ENCODE peak calls at places on chromosome 13, in six cellular contexts. Z, C, W, Q, S and K are unnamed samples. For H3K9me3 and H3K27me3, the result is how much of the 10 kb centered on the place peaks cover.

GRCh38 chr13:33728271-33729037 is 89.5 kb upstream of the RFC3 start:
- DNase-seq in Z (no peak), C (no peak), W (no peak), Q (no peak), S (no peak), K (no peak)

GRCh38 chr13:37342205-37342604 is 236.7 kb upstream of the CSNK1A1L start:
- DNase-seq in Z (no peak), C (no peak), W (no peak), Q (no peak), S (no peak), K (no peak)

GRCh38 chr13:37427843-37428494 is 170.6 kb downstream of the POSTN start:
- DNase-seq in Z (no peak), C (no peak), W (no peak), Q (no peak), S (no peak), K (no peak)

GRCh38 chr13:35211949-35212348 is 264.5 kb downstream of the MAB21L1 start:
- DNase-seq in Z (no peak), C (no peak), W (no peak), Q (no peak), S (no peak), K (no peak)

GRCh38 chr13:99628442-99628841 is 127.2 kb downstream of the TM9SF2 start:
- DNase-seq in Z (no peak), C (no peak), W (no peak), Q (no peak), S (no peak), K (no peak)

GRCh38 chr13:46605824-46606554 is 53.0 kb downstream of the LRCH1 start:
- DNase-seq in Z (peak), C (no peak), W (no peak), Q (no peak), S (no peak), K (no peak)

GRCh38 chr13:58598241-58598640 is 966.7 kb downstream of the PCDH17 start:
- DNase-seq in Z (no peak), C (no peak), W (no peak), Q (no peak), S (no peak), K (no peak)

GRCh38 chr13:52884429-52884828 is 36.0 kb upstream of the PCDH8 start:
- DNase-seq in Z (peak), C (no peak), W (no peak), Q (no peak), S (no peak), K (no peak)

GRCh38 chr13:106637519-106637918 is 69.6 kb upstream of the ARGLU1 start:
- DNase-seq in Z (no peak), C (no peak), W (no peak), Q (no peak), S (no peak), K (no peak)

GRCh38 chr13:67614013-67614412 is 383.9 kb upstream of the PCDH9 start:
- DNase-seq in Z (no peak), C (no peak), W (no peak), Q (no peak), S (no peak), K (no peak)

GRCh38 chr13:48741377-48741776 is 87.6 kb downstream of the CYSLTR2 start:
- DNase-seq in Z (no peak), C (no peak), W (no peak), Q (peak), S (peak), K (no peak)

GRCh38 chr13:51767100-51767499 is 36.9 kb downstream of the DHRS12 start:
- DNase-seq in Z (no peak), C (no peak), W (no peak), Q (no peak), S (no peak), K (peak)

DNA sequence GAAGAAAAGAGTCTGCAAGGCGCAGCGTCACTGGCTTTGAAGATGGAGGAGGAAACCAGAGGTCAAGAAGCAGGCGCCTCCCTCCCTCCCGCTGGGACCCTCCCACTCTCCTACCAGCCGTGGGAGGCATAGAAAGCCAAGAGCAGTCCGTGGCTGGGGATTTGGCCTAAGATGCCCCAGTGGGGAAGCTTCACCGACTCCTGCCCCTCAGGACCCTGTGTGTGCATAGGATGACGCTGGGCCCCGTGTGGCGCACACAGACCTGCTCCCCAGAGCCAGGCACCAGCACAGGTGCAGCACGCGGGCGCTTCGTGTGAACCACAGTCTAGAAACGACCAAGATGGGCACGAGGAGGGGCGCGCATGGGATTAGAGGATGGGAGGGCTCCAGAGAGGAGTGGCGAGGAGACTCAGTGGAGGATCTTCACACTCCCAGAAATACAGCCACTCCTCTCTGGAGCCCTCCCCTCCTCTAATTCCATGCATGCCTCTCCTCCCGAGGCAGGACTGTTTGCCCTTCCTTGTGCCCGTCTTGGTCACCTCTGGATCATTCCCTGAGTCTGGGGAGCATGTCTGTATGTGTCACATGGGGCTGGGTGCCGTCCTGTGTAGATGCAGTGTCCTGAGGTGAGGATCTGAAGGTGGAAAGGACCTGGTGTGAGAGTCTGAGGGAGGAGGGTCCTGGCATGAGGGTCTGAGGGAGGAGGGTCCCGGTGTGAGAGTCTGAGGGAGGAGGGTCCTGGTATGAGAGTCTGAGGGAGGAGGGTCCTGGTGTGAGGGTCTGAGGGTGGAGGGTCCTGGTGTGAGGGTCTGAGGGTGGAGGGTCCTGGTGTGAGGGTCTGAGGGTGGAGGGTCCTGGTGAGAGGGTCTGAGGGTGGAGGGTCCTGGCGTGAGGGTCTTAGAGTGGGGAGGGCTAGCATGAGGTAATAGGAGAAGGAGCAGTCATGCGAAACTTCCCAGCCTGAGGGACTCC is 194.5 kb downstream of the TEX29 start:
- DNase-seq in Z (no peak), C (no peak), W (no peak), Q (no peak), S (no peak), K (no peak)
- H3K9me3 ChIP-seq in Z (under half), C (under half), W (under half), Q (under half), S (under half), K (under half)

GRCh38 chr13:108357228-108357627 is 87.7 kb downstream of the TNFSF13B start:
- DNase-seq in Z (no peak), C (no peak), W (no peak), Q (no peak), S (no peak), K (no peak)

GRCh38 chr13:108349269-108349668 is 79.8 kb downstream of the TNFSF13B start:
- DNase-seq in Z (no peak), C (no peak), W (no peak), Q (no peak), S (no peak), K (no peak)

DNA sequence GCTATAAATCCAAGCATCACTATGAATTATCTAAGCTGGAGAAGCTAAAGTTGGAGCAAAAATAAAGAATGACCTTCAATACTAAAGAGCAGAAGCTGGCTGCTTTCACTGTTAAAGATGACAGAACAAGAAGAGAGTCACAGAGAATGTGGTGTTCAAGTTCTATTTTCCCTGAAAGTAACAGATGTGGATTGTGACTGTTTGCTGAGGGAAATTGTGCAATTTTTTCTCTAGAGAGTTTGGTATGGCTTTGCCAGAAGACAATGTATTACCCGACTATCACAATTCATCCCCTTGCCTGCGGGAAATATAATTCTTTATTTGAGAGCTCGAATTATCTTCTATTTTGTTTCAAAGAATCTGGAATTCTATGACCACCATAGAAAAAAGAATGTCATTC is 83.1 kb downstream of the TNFSF13B start:
- DNase-seq in Z (no peak), C (no peak), W (no peak), Q (no peak), S (no peak), K (no peak)
- H3K27me3 ChIP-seq in Z (under half), C (under half), W (under half), Q (under half), S (under half), K (under half)

GRCh38 chr13:113296842-113297369 is at the start of gene LAMP1:
- DNase-seq in Z (peak), C (peak), W (peak), Q (peak), S (peak), K (peak)
- H4K8ac ChIP-seq in Z (peak), C (peak), W (peak), Q (peak), S (peak), K (peak)

GRCh38 chr13:40878321-40878720 is 88.9 kb downstream of the SLC25A15 start:
- DNase-seq in Z (no peak), C (no peak), W (no peak), Q (no peak), S (peak), K (no peak)
- H3K9me3 ChIP-seq in Z (under half), C (under half), W (under half), Q (under half), S (under half), K (under half)

DNA sequence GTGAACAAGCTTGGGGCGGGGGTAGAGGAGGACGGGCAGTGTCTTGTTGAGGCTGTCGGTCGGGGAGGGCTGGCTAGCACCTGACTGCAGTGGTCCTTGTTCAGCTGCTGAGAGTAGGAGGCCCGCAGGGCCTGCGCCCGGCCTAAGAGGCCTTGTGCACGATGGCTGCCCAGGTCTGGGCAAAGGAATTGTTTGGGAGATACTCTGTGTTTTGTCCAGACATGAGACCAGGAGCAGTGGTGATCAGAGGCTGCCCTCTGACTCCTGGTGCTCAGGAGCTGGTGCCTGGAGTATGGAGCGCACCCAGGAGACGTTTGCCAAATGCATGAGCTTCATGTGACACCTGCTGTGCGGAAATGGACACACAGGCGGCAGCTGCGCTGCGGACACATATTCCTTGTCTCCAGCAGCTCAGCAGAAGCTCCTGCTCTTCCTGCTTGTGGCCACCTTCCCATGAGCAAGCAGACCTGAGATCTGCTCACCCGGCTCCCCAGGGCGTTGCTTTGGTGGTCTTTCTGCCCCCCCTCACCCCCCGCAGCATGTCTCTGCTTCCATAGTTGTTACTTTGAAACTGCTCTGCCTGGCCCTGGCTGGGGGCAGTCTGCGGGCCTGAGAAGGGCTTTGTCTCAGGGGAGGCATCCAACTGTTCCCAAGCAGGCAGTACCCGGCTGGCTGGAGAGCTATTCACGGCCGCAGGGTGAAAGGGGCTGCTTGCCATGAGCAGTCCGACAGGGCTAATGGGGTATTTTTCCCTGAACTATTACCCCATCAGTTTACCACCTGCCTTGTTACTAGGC is 163.9 kb downstream of the TEX29 start:
- DNase-seq in Z (no peak), C (no peak), W (no peak), Q (no peak), S (no peak), K (no peak)
- H3K27me3 ChIP-seq in Z (under half), C (under half), W (under half), Q (under half), S (under half), K (under half)

GRCh38 chr13:98254541-98254940 is 77.5 kb upstream of the RNF113B start:
- DNase-seq in Z (no peak), C (no peak), W (no peak), Q (peak), S (peak), K (no peak)

GRCh38 chr13:98251708-98252107 is 74.6 kb upstream of the RNF113B start:
- DNase-seq in Z (peak), C (no peak), W (no peak), Q (no peak), S (no peak), K (no peak)

GRCh38 chr13:98252931-98253470 is 75.9 kb upstream of the RNF113B start:
- DNase-seq in Z (peak), C (no peak), W (no peak), Q (peak), S (peak), K (no peak)

GRCh38 chr13:98258226-98258625 is 81.2 kb upstream of the RNF113B start:
- DNase-seq in Z (no peak), C (no peak), W (no peak), Q (no peak), S (no peak), K (no peak)

DNA sequence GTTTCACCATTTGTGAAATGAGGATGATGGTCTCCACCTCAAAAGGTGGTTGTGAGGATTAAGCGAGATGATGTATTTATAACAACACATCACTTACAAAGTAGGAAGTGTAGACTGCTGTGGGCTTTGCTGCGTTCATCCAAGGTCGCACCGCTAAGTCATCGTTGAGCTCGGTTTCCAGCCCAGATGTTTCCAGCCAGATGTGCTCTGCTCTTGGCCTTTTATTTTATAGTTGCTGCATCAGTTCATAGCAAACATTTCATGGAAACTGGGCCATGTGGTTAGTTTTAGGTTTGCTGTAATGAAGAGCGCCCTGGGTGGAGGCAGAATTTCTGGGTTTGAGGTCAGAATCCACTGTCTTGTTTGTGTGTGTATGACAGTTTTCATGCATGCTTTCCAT is 76.5 kb upstream of the RNF113B start:
- DNase-seq in Z (no peak), C (no peak), W (no peak), Q (peak), S (no peak), K (no peak)
- H4K8ac ChIP-seq in Z (no peak), C (no peak), W (no peak), Q (no peak), S (peak), K (no peak)

GRCh38 chr13:19058566-19058965 is 123.1 kb downstream of the TUBA3C start:
- DNase-seq in Z (no peak), C (no peak), W (no peak), Q (no peak), S (no peak), K (no peak)

GRCh38 chr13:19056984-19057490 is 124.6 kb downstream of the TUBA3C start:
- DNase-seq in Z (no peak), C (no peak), W (no peak), Q (no peak), S (no peak), K (no peak)

GRCh38 chr13:19055611-19056010 is 126.0 kb downstream of the TUBA3C start:
- DNase-seq in Z (no peak), C (no peak), W (no peak), Q (no peak), S (no peak), K (no peak)

GRCh38 chr13:19057588-19058340 is 123.9 kb downstream of the TUBA3C start:
- DNase-seq in Z (no peak), C (no peak), W (no peak), Q (no peak), S (no peak), K (no peak)

GRCh38 chr13:19056355-19056880 is 125.2 kb downstream of the TUBA3C start:
- DNase-seq in Z (no peak), C (no peak), W (no peak), Q (no peak), S (no peak), K (no peak)
- H3K9me3 ChIP-seq in Z (half or more), C (under half), W (half or more), Q (under half), S (half or more), K (half or more)

GRCh38 chr13:28531195-28531955 is 36.4 kb upstream of the FLT1 start:
- DNase-seq in Z (peak), C (peak), W (peak), Q (peak), S (peak), K (no peak)

GRCh38 chr13:28529836-28530235 is 34.9 kb upstream of the FLT1 start:
- DNase-seq in Z (peak), C (no peak), W (no peak), Q (no peak), S (no peak), K (no peak)

GRCh38 chr13:28531956-28532225 is 37.0 kb upstream of the FLT1 start:
- DNase-seq in Z (no peak), C (no peak), W (no peak), Q (no peak), S (no peak), K (no peak)

GRCh38 chr13:28532226-28533048 is 37.5 kb upstream of the FLT1 start:
- DNase-seq in Z (peak), C (peak), W (no peak), Q (peak), S (no peak), K (peak)

GRCh38 chr13:28530729-28531194 is 35.8 kb upstream of the FLT1 start:
- DNase-seq in Z (peak), C (no peak), W (no peak), Q (peak), S (no peak), K (peak)
- H3K27me3 ChIP-seq in Z (under half), C (under half), W (under half), Q (half or more), S (under half), K (under half)